ENCODE peak calls at places on chromosomes 13 and 19, in nine cellular contexts. T is aorta, C is HFFc6, L is fibroblast of the aortic adventitia, Q is progenitor cell of endocrine pancreas, O is amniotic epithelial cell, B is H7, U is stomach, H is head of caudate nucleus. X is an unnamed sample.

GRCh38 chr13:51034906-51035305 is 76.2 kb downstream of the C13orf42 start:
- DNase-seq in T (no peak), C (no peak), L (no peak), Q (no peak), O (no peak), B (no peak), U (no peak), H (no peak), X (no peak)

GRCh38 chr13:94481966-94482365 is 2.5 kb upstream of the DCT start:
- DNase-seq in T (no peak), C (peak; percentile 49), L (peak; percentile 73), Q (no peak), O (peak; percentile 79), B (no peak), U (no peak), H (no peak), X (no peak)

GRCh38 chr13:27168086-27168485 is 3.5 kb downstream of the USP12 start:
- DNase-seq in T (no peak), C (no peak), L (no peak), Q (no peak), O (no peak), B (no peak), U (peak; percentile 35), H (no peak), X (peak; percentile 69)

GRCh38 chr19:7288977-7289376 is 5.2 kb downstream of the INSR start:
- DNase-seq in T (no peak), C (no peak), L (no peak), Q (no peak), O (no peak), B (no peak), U (no peak), H (no peak), X (no peak)

GRCh38 chr13:68390987-68391386 is 1160.9 kb upstream of the PCDH9 start:
- DNase-seq in T (no peak), C (no peak), L (no peak), Q (no peak), O (no peak), B (no peak), U (no peak), H (no peak), X (no peak)

GRCh38 chr13:97252735-97253134 is 30.6 kb downstream of the MBNL2 start:
- DNase-seq in T (no peak), C (no peak), L (no peak), Q (no peak), O (no peak), B (no peak), U (no peak), H (no peak), X (no peak)

GRCh38 chr19:7862413-7862951 is 11.7 kb downstream of the PRR36 start:
- DNase-seq in T (no peak), C (no peak), L (no peak), Q (peak; percentile 90), O (peak; percentile 53), B (peak; percentile 100), U (peak; percentile 57), H (no peak), X (no peak)

GRCh38 chr13:72180253-72180952 is 313.4 kb upstream of the DACH1 start:
- DNase-seq in T (no peak), C (no peak), L (no peak), Q (no peak), O (no peak), B (no peak), U (no peak), H (no peak), X (no peak)

GRCh38 chr13:28707629-28708427 is 10.9 kb downstream of the SLC46A3 start:
- DNase-seq in T (no peak), C (peak; percentile 73), L (peak; percentile 78), Q (no peak), O (peak; percentile 80), B (no peak), U (no peak), H (no peak), X (no peak)

GRCh38 chr13:46552302-46552680 is 679 bp upstream of the LRCH1 start:
- DNase-seq in T (no peak), C (no peak), L (no peak), Q (no peak), O (no peak), B (no peak), U (peak; percentile 34), H (no peak), X (no peak)

X was measured in sigmoid colon.